ENCODE peak calls at places on chromosomes 2 and 18, in six cellular contexts. Z is HS-5, N is fibroblast of gingiva, U is NCI-H510A treated with DMSO at 0.1 percent for 48 hours, C is colonic mucosa, Y is fibroblast of mammary gland. H is an unnamed sample.

GRCh38 chr2:46674451-46674850 is 195.1 kb downstream of the TMEM247 start:
- DNase-seq in Z (no peak), N (peak; percentile 82), U (no peak), C (no peak), Y (peak; percentile 65), H (no peak)

GRCh38 chr2:216695401-216695821 is at the start of gene IGFBP5:
- DNase-seq in Z (no peak), N (peak; percentile 75), U (peak; percentile 85), C (peak; percentile 72), Y (peak; percentile 73), H (peak; percentile 93)

GRCh38 chr2:69159988-69160387 is 147.0 kb downstream of the ANTXR1 start:
- DNase-seq in Z (no peak), N (no peak), U (no peak), C (peak; percentile 46), Y (peak; percentile 13), H (no peak)

GRCh38 chr18:56672981-56673380 is 21.8 kb downstream of the WDR7 start:
- DNase-seq in Z (no peak), N (no peak), U (no peak), C (no peak), Y (no peak), H (no peak)

GRCh38 chr2:72085513-72085912 is 62.1 kb downstream of the CYP26B1 start:
- DNase-seq in Z (no peak), N (no peak), U (no peak), C (no peak), Y (no peak), H (no peak)

GRCh38 chr2:47899915-47900314 is 6.4 kb downstream of the FBXO11 start:
- DNase-seq in Z (no peak), N (no peak), U (no peak), C (no peak), Y (no peak), H (no peak)

GRCh38 chr2:100199421-100199820 is 57.0 kb upstream of the AFF3 start:
- DNase-seq in Z (no peak), N (no peak), U (no peak), C (no peak), Y (no peak), H (no peak)

GRCh38 chr2:196096982-196097745 is 28.5 kb upstream of the DNAH7 start:
- DNase-seq in Z (no peak), N (no peak), U (peak; percentile 26), C (no peak), Y (no peak), H (no peak)

GRCh38 chr2:110638976-110639695 is 38.7 kb downstream of the BUB1 start:
- DNase-seq in Z (no peak), N (no peak), U (no peak), C (no peak), Y (no peak), H (no peak)

GRCh38 chr2:158094487-158095092 is 7.1 kb upstream of the UPP2 start:
- DNase-seq in Z (no peak), N (no peak), U (no peak), C (peak; percentile 45), Y (no peak), H (no peak)

GRCh38 chr2:84879595-84880394 is 1.1 kb downstream of the TRABD2A start:
- DNase-seq in Z (no peak), N (no peak), U (no peak), C (peak; percentile 52), Y (no peak), H (no peak)

GRCh38 chr2:26619649-26620605 is 21.2 kb downstream of the CIB4 start:
- DNase-seq in Z (no peak), N (no peak), U (no peak), C (no peak), Y (no peak), H (no peak)

GRCh38 chr2:239445771-239446524 is 45.1 kb upstream of the HDAC4 start:
- DNase-seq in Z (no peak), N (no peak), U (no peak), C (no peak), Y (no peak), H (peak; percentile 50)

GRCh38 chr18:13477147-13477683 is 249.1 kb downstream of the FAM210A start:
- DNase-seq in Z (no peak), N (no peak), U (no peak), C (no peak), Y (no peak), H (peak; percentile 70)

GRCh38 chr2:150742094-150742493 is 254.6 kb upstream of the RND3 start:
- DNase-seq in Z (no peak), N (no peak), U (no peak), C (no peak), Y (no peak), H (no peak)

GRCh38 chr2:241598487-241598886 is 38.5 kb downstream of the THAP4 start:
- DNase-seq in Z (no peak), N (no peak), U (peak; percentile 14), C (no peak), Y (no peak), H (no peak)

GRCh38 chr2:161237397-161238263 is 70.6 kb upstream of the PSMD14 start:
- DNase-seq in Z (no peak), N (peak; percentile 63), U (peak; percentile 24), C (peak; percentile 60), Y (peak; percentile 54), H (no peak)

GRCh38 chr18:63106727-63107126 is 212.8 kb downstream of the BCL2 start:
- DNase-seq in Z (no peak), N (no peak), U (no peak), C (no peak), Y (no peak), H (no peak)

GRCh38 chr2:33529771-33530481 is 53.5 kb downstream of the RASGRP3 start:
- DNase-seq in Z (peak; percentile 94), N (peak; percentile 94), U (no peak), C (no peak), Y (peak; percentile 95), H (no peak)

GRCh38 chr18:67232406-67232805 is 284.1 kb downstream of the DSEL start:
- DNase-seq in Z (no peak), N (peak; percentile 88), U (no peak), C (no peak), Y (peak; percentile 92), H (no peak)

GRCh38 chr2:216546231-216546630 is 47.6 kb downstream of the RPL37A start:
- DNase-seq in Z (no peak), N (no peak), U (no peak), C (no peak), Y (no peak), H (no peak)

GRCh38 chr2:176689711-176690110 is 420.5 kb downstream of the MTX2 start:
- DNase-seq in Z (no peak), N (no peak), U (no peak), C (no peak), Y (no peak), H (no peak)

GRCh38 chr18:72848534-72849237 is 19.1 kb downstream of the NETO1 start:
- DNase-seq in Z (peak; percentile 8), N (no peak), U (no peak), C (no peak), Y (no peak), H (no peak)

GRCh38 chr2:6421094-6421493 is 444.6 kb downstream of the CMPK2 start:
- DNase-seq in Z (no peak), N (no peak), U (no peak), C (no peak), Y (no peak), H (no peak)

GRCh38 chr2:196277002-196277401 is 105.6 kb upstream of the STK17B start:
- DNase-seq in Z (no peak), N (peak; percentile 49), U (peak; percentile 12), C (no peak), Y (peak; percentile 70), H (no peak)

GRCh38 chr2:237563816-237564215 is 2.6 kb upstream of the PRLH start:
- DNase-seq in Z (no peak), N (no peak), U (no peak), C (no peak), Y (no peak), H (no peak)

GRCh38 chr2:60556441-60556997 is 3.1 kb upstream of the BCL11A start:
- DNase-seq in Z (no peak), N (no peak), U (no peak), C (peak; percentile 54), Y (no peak), H (no peak)

GRCh38 chr2:118431188-118431562 is 342.9 kb downstream of the INSIG2 start:
- DNase-seq in Z (peak; percentile 8), N (no peak), U (no peak), C (no peak), Y (no peak), H (no peak)

GRCh38 chr2:181673178-181673577 is 7.1 kb downstream of the NEUROD1 start:
- DNase-seq in Z (no peak), N (no peak), U (peak; percentile 94), C (no peak), Y (no peak), H (no peak)

GRCh38 chr2:238847841-238848565 is at the start of gene TWIST2:
- DNase-seq in Z (peak; percentile 90), N (peak; percentile 97), U (no peak), C (peak; percentile 54), Y (peak; percentile 94), H (no peak)

H was measured in cardiac septum.